ENCODE peak calls at places on chromosomes 2 and 18, in six cellular contexts. One of them, this sample, is unnamed.

GRCh38 chr2:133407341-133407740 is 160.9 kb downstream of the NCKAP5 start:
- DNase-seq in globus pallidus: no peak
- DNase-seq in NCI-H1092 treated with DMSO at 0.1 percent for 48 hours: no peak
- DNase-seq in activated naive CD8-positive, alpha-beta T cell treated with anti-CD3 and anti-CD28 coated beads, Interleukin-2, amount 10 ng/mL, durations not matched to agents 7 days and 5 days: no peak
- DNase-seq in GM23248: no peak
- DNase-seq in fibroblast of pulmonary artery: no peak
- DNase-seq in this sample: no peak

GRCh38 chr2:239590995-239591915 is 190.4 kb upstream of the HDAC4 start:
- DNase-seq in globus pallidus: no peak
- DNase-seq in NCI-H1092 treated with DMSO at 0.1 percent for 48 hours: no peak
- DNase-seq in activated naive CD8-positive, alpha-beta T cell treated with anti-CD3 and anti-CD28 coated beads, Interleukin-2, amount 10 ng/mL, durations not matched to agents 7 days and 5 days: no peak
- DNase-seq in GM23248: no peak
- DNase-seq in fibroblast of pulmonary artery: no peak
- DNase-seq in this sample: no peak

GRCh38 chr2:126302043-126302442 is 353.9 kb upstream of the GYPC start:
- DNase-seq in globus pallidus: no peak
- DNase-seq in NCI-H1092 treated with DMSO at 0.1 percent for 48 hours: no peak
- DNase-seq in activated naive CD8-positive, alpha-beta T cell treated with anti-CD3 and anti-CD28 coated beads, Interleukin-2, amount 10 ng/mL, durations not matched to agents 7 days and 5 days: no peak
- DNase-seq in GM23248: no peak
- DNase-seq in fibroblast of pulmonary artery: no peak
- DNase-seq in this sample: no peak

GRCh38 chr18:26309283-26309682 is 83.0 kb downstream of the TAF4B start:
- DNase-seq in globus pallidus: no peak
- DNase-seq in NCI-H1092 treated with DMSO at 0.1 percent for 48 hours: no peak
- DNase-seq in activated naive CD8-positive, alpha-beta T cell treated with anti-CD3 and anti-CD28 coated beads, Interleukin-2, amount 10 ng/mL, durations not matched to agents 7 days and 5 days: no peak
- DNase-seq in GM23248: peak; percentile 84
- DNase-seq in fibroblast of pulmonary artery: peak; percentile 69
- DNase-seq in this sample: peak; percentile 82

GRCh38 chr18:75548353-75548752 is 120.8 kb upstream of the SMIM21 start:
- DNase-seq in globus pallidus: no peak
- DNase-seq in NCI-H1092 treated with DMSO at 0.1 percent for 48 hours: peak; percentile 2
- DNase-seq in activated naive CD8-positive, alpha-beta T cell treated with anti-CD3 and anti-CD28 coated beads, Interleukin-2, amount 10 ng/mL, durations not matched to agents 7 days and 5 days: no peak
- DNase-seq in GM23248: no peak
- DNase-seq in fibroblast of pulmonary artery: no peak
- DNase-seq in this sample: no peak

GRCh38 chr2:7627587-7627986 is 710.4 kb downstream of the RNF144A start:
- DNase-seq in globus pallidus: no peak
- DNase-seq in NCI-H1092 treated with DMSO at 0.1 percent for 48 hours: no peak
- DNase-seq in activated naive CD8-positive, alpha-beta T cell treated with anti-CD3 and anti-CD28 coated beads, Interleukin-2, amount 10 ng/mL, durations not matched to agents 7 days and 5 days: no peak
- DNase-seq in GM23248: peak; percentile 72
- DNase-seq in fibroblast of pulmonary artery: no peak
- DNase-seq in this sample: peak; percentile 40

GRCh38 chr2:211737282-211737681 is 801.3 kb downstream of the ERBB4 start:
- DNase-seq in globus pallidus: no peak
- DNase-seq in NCI-H1092 treated with DMSO at 0.1 percent for 48 hours: no peak
- DNase-seq in activated naive CD8-positive, alpha-beta T cell treated with anti-CD3 and anti-CD28 coated beads, Interleukin-2, amount 10 ng/mL, durations not matched to agents 7 days and 5 days: no peak
- DNase-seq in GM23248: peak; percentile 1
- DNase-seq in fibroblast of pulmonary artery: peak; percentile 64
- DNase-seq in this sample: peak; percentile 18

GRCh38 chr2:165758276-165758675 is 35.8 kb downstream of the GALNT3 start:
- DNase-seq in globus pallidus: no peak
- DNase-seq in NCI-H1092 treated with DMSO at 0.1 percent for 48 hours: peak; percentile 92
- DNase-seq in activated naive CD8-positive, alpha-beta T cell treated with anti-CD3 and anti-CD28 coated beads, Interleukin-2, amount 10 ng/mL, durations not matched to agents 7 days and 5 days: no peak
- DNase-seq in GM23248: no peak
- DNase-seq in fibroblast of pulmonary artery: no peak
- DNase-seq in this sample: no peak

GRCh38 chr18:50666536-50666935 is 106.6 kb downstream of the MAPK4 start:
- DNase-seq in globus pallidus: no peak
- DNase-seq in NCI-H1092 treated with DMSO at 0.1 percent for 48 hours: no peak
- DNase-seq in activated naive CD8-positive, alpha-beta T cell treated with anti-CD3 and anti-CD28 coated beads, Interleukin-2, amount 10 ng/mL, durations not matched to agents 7 days and 5 days: no peak
- DNase-seq in GM23248: no peak
- DNase-seq in fibroblast of pulmonary artery: no peak
- DNase-seq in this sample: no peak

GRCh38 chr18:57803119-57803969 is at the start of gene ATP8B1:
- DNase-seq in globus pallidus: no peak
- DNase-seq in NCI-H1092 treated with DMSO at 0.1 percent for 48 hours: peak; percentile 45
- DNase-seq in activated naive CD8-positive, alpha-beta T cell treated with anti-CD3 and anti-CD28 coated beads, Interleukin-2, amount 10 ng/mL, durations not matched to agents 7 days and 5 days: peak; percentile 34
- DNase-seq in GM23248: peak; percentile 81
- DNase-seq in fibroblast of pulmonary artery: peak; percentile 68
- DNase-seq in this sample: peak; percentile 77

GRCh38 chr18:2917255-2918047 is 70.6 kb downstream of the EMILIN2 start:
- DNase-seq in globus pallidus: no peak
- DNase-seq in NCI-H1092 treated with DMSO at 0.1 percent for 48 hours: no peak
- DNase-seq in activated naive CD8-positive, alpha-beta T cell treated with anti-CD3 and anti-CD28 coated beads, Interleukin-2, amount 10 ng/mL, durations not matched to agents 7 days and 5 days: no peak
- DNase-seq in GM23248: no peak
- DNase-seq in fibroblast of pulmonary artery: no peak
- DNase-seq in this sample: no peak